ENCODE peak calls at places on chromosomes 4 and X, in seven cellular contexts. F, H, K, R, U, W and L are unnamed samples.

GRCh38 chr4:35700663-35701062 is 543.7 kb downstream of the ARAP2 start:
- DNase-seq in F (no peak), H (no peak), K (no peak), R (no peak), U (no peak), W (no peak), L (no peak)

GRCh38 chrX:111353810-111354209 is 58.2 kb downstream of the DCX start:
- DNase-seq in F (no peak), H (no peak), K (no peak), R (no peak), U (no peak), W (no peak), L (no peak)

GRCh38 chrX:149455934-149456333 is 49.2 kb downstream of the IDS start:
- DNase-seq in F (no peak), H (no peak), K (no peak), R (no peak), U (no peak), W (no peak), L (no peak)

GRCh38 chrX:40424259-40424658 is 156.5 kb upstream of the ATP6AP2 start:
- DNase-seq in F (no peak), H (no peak), K (no peak), R (no peak), U (no peak), W (no peak), L (no peak)

GRCh38 chr4:100908540-100908939 is 390.7 kb upstream of the EMCN start:
- DNase-seq in F (no peak), H (no peak), K (no peak), R (no peak), U (no peak), W (no peak), L (no peak)

GRCh38 chrX:20498851-20499635 is 232.3 kb upstream of the RPS6KA3 start:
- DNase-seq in F (no peak), H (no peak), K (no peak), R (no peak), U (no peak), W (no peak), L (no peak)

GRCh38 chr4:100360211-100360610 is 157.6 kb downstream of the EMCN start:
- DNase-seq in F (no peak), H (no peak), K (no peak), R (no peak), U (no peak), W (no peak), L (no peak)

GRCh38 chrX:45172890-45173289 is 27.8 kb downstream of the DIPK2B start:
- DNase-seq in F (no peak), H (no peak), K (no peak), R (no peak), U (no peak), W (no peak), L (no peak)

GRCh38 chr4:154779362-154779947 is 1.6 kb upstream of the RBM46 start:
- DNase-seq in F (no peak), H (no peak), K (no peak), R (no peak), U (no peak), W (no peak), L (no peak)

GRCh38 chr4:142778908-142779307 is 67.2 kb downstream of the INPP4B start:
- DNase-seq in F (no peak), H (no peak), K (no peak), R (no peak), U (no peak), W (no peak), L (no peak)

GRCh38 chr4:8591626-8592365 is 769 bp upstream of the CPZ start:
- DNase-seq in F (no peak), H (no peak), K (no peak), R (no peak), U (no peak), W (no peak), L (no peak)

GRCh38 chrX:123906557-123907316 is 46.9 kb downstream of the XIAP start:
- DNase-seq in F (no peak), H (no peak), K (no peak), R (no peak), U (no peak), W (no peak), L (no peak)

GRCh38 chr4:92451792-92452191 is 148.0 kb downstream of the GRID2 start:
- DNase-seq in F (no peak), H (no peak), K (no peak), R (no peak), U (no peak), W (no peak), L (no peak)

GRCh38 chr4:76783836-76784235 is 114.1 kb downstream of the SOWAHB start:
- DNase-seq in F (no peak), H (no peak), K (no peak), R (no peak), U (no peak), W (no peak), L (no peak)

GRCh38 chrX:123803331-123803983 is 56.4 kb upstream of the XIAP start:
- DNase-seq in F (no peak), H (peak), K (no peak), R (peak), U (no peak), W (peak), L (peak)

GRCh38 chr4:150579591-150580234 is 2.2 kb upstream of the MAB21L2 start:
- DNase-seq in F (no peak), H (no peak), K (no peak), R (no peak), U (no peak), W (no peak), L (no peak)